ENCODE peak calls at places on chromosomes 5 and 9, in four cellular contexts. Y is heart right ventricle, O is tibial nerve, C is GM23248. N is an unnamed sample.
A peak's percentile ranks its signal among the peaks of the same experiment; 100 is the strongest.

GRCh38 chr9:27572566-27572917 is 739 bp downstream of the C9orf72 start:
- DNase-seq in Y (no peak), C (peak; percentile 74), O (no peak), N (no peak)

GRCh38 chr9:127545196-127546124 is 66.6 kb upstream of the STXBP1 start:
- DNase-seq in O (peak; percentile 58), Y (no peak), C (peak; percentile 65), N (peak; percentile 45)

GRCh38 chr5:114989512-114989911 is 180.2 kb downstream of the TRIM36 start:
- DNase-seq in O (no peak), Y (no peak), C (no peak), N (no peak)

GRCh38 chr5:135126688-135127603 is 92.9 kb upstream of the PITX1 start:
- DNase-seq in O (no peak), C (no peak), Y (no peak), N (no peak)

GRCh38 chr9:129240581-129241211 is 62.6 kb upstream of the IER5L start:
- DNase-seq in Y (no peak), C (no peak), O (no peak), N (no peak)

GRCh38 chr9:124340219-124341069 is 74.8 kb downstream of the PSMB7 start:
- DNase-seq in C (no peak), O (no peak), Y (no peak), N (no peak)

GRCh38 chr9:73081979-73082657 is 69.5 kb upstream of the ANXA1 start:
- DNase-seq in Y (no peak), O (no peak), C (peak; percentile 75), N (no peak)

GRCh38 chr5:65142007-65142406 is 339.7 kb downstream of the ADAMTS6 start:
- DNase-seq in Y (no peak), C (no peak), O (no peak), N (no peak)

GRCh38 chr5:150154618-150155134 is 969 bp downstream of the PDGFRB start:
- DNase-seq in Y (no peak), O (no peak), C (peak; percentile 50), N (no peak)

GRCh38 chr5:9771079-9771478 is 140.9 kb upstream of the TAS2R1 start:
- DNase-seq in O (no peak), C (no peak), Y (no peak), N (no peak)

GRCh38 chr9:95009459-95009858 is 283.0 kb downstream of the AOPEP start:
- DNase-seq in O (no peak), Y (no peak), C (no peak), N (no peak)

GRCh38 chr5:139734517-139734916 is 61.1 kb upstream of the PSD2 start:
- DNase-seq in O (no peak), C (no peak), Y (no peak), N (peak; percentile 43)

GRCh38 chr5:139733698-139734491 is 61.7 kb upstream of the PSD2 start:
- DNase-seq in O (peak; percentile 47), C (no peak), Y (no peak), N (peak; percentile 90)

GRCh38 chr5:139732019-139732418 is 63.6 kb upstream of the PSD2 start:
- DNase-seq in O (no peak), Y (no peak), C (no peak), N (no peak)

GRCh38 chr5:139731281-139731680 is 64.3 kb upstream of the PSD2 start:
- DNase-seq in O (no peak), Y (no peak), C (no peak), N (no peak)

GRCh38 chr5:139733289-139733688 is 62.3 kb upstream of the PSD2 start:
- DNase-seq in O (no peak), C (no peak), Y (no peak), N (no peak)
- H3K27ac ChIP-seq in O (peak overlapping the region; percentile 87), C (no peak overlapping the region), Y (no peak overlapping the region), N (peak overlapping the region; percentile 100)

GRCh38 chr9:110765926-110766325 is 97.3 kb downstream of the MUSK start:
- DNase-seq in C (no peak), O (no peak), Y (no peak), N (no peak)

GRCh38 chr9:110769667-110770066 is 101.1 kb downstream of the MUSK start:
- DNase-seq in O (no peak), C (peak; percentile 64), Y (no peak), N (no peak)

GRCh38 chr9:110767559-110768063 is 99.0 kb downstream of the MUSK start:
- DNase-seq in C (peak; percentile 57), O (peak; percentile 74), Y (peak; percentile 50), N (peak; percentile 24)

GRCh38 chr9:110764006-110764405 is 95.4 kb downstream of the MUSK start:
- DNase-seq in C (no peak), Y (no peak), O (no peak), N (no peak)

DNA sequence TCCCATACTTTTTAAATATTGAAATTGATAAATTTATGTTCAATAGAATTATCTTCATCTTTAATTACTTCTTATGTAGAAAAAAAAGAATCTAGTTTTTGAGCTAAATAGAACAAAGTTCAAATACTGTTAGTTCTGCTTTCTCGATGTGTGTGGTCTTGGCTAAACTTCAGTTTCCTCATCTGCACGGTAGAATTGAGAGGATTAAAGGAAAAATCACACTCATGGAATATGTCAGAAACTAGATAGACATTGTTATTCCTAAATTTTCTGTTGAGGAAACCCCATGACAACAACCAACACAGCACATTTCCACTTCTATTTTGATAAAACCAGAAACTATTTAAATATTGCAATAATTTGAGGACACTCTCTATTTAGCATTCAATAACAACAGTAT is 100.3 kb downstream of the MUSK start:
- DNase-seq in C (no peak), O (no peak), Y (no peak), N (no peak)
- H3K27ac ChIP-seq in C (no peak overlapping the region), O (peak overlapping the region; percentile 77), Y (no peak overlapping the region), N (peak overlapping the region; percentile 19)

DNA sequence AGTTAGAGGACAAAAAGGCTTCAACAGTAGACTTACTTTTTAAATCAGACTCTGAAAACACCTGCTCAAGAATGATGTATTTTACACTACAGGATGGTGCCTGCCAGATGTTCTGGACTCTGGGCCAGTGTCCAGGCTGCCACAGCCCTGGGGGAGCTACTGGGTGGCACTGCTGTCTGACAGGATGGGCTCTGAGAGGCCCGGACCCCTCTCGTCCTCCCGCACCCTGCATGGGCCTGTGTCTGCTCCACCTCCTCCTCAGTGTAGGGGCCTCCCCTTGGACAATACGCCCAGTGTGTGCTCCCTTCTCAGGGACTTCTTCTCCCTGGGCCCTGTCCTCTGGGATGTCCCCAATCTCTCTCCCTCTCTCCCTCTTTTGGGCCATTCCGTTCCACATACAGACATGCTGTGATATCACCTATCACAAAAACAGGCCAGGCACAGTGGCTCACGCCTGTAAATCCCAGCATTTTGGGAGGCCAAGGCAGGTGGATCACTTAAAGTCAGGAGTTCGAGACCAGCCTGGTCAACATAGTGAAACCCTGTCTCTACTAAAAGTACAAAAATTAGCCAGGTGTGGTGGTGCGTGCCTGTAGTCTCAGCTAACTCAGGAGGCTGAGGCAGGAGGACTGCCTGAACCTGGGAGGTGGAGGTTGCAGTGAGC is 23.4 kb downstream of the GFPT2 start:
- DNase-seq in C (no peak), Y (no peak), O (no peak), N (no peak)
- H3K27ac ChIP-seq in C (peak overlapping the region; percentile 95), Y (no peak overlapping the region), O (peak overlapping the region; percentile 51), N (no peak overlapping the region)

GRCh38 chr9:131972889-131973288 is 106.8 kb downstream of the MED27 start:
- DNase-seq in C (no peak), O (no peak), Y (no peak), N (no peak)
- H3K27ac ChIP-seq in C (no peak overlapping the region), O (no peak overlapping the region), Y (no peak overlapping the region), N (no peak overlapping the region)

GRCh38 chr9:114289106-114289505 is 33.8 kb upstream of the ORM1 start:
- DNase-seq in C (no peak), Y (no peak), O (peak; percentile 5), N (no peak)

GRCh38 chr9:114288233-114289051 is 34.5 kb upstream of the ORM1 start:
- DNase-seq in Y (no peak), C (peak; percentile 54), O (peak; percentile 11), N (no peak)

GRCh38 chr9:114287001-114287762 is 35.7 kb upstream of the ORM1 start:
- DNase-seq in Y (no peak), O (peak; percentile 5), C (no peak), N (no peak)

GRCh38 chr9:114286146-114286679 is 36.7 kb upstream of the ORM1 start:
- DNase-seq in C (no peak), O (no peak), Y (no peak), N (no peak)

DNA sequence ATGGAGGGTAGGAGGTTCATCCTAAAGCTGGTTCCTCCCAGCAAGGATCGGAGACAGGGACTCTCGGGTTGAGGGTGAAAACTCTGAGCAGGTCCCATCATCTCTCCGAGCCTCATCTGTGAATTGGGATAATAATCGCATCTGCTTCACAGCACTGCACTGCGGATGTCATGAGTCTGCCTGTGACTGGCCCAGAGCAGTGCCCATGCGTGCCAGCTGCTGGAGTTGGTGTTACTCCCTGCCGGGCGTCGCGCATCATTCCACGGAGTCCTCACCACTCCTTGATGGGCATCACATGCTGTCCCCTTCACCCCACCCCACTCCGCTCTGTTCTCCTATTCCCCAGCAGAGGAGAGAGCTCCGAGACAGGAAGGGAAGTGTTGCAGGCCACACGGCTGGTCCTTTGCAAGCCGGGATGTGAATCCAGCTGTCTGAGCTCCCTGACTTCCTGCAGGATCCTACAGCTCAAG is 35.1 kb upstream of the ORM1 start:
- DNase-seq in Y (no peak), C (no peak), O (peak; percentile 6), N (no peak)
- H3K27ac ChIP-seq in Y (no peak overlapping the region), C (no peak overlapping the region), O (peak overlapping the region; percentile 39), N (no peak overlapping the region)

GRCh38 chr9:76116913-76117312 is 226.4 kb downstream of the PCSK5 start:
- DNase-seq in Y (no peak), O (no peak), C (peak; percentile 4), N (no peak)
- H3K27ac ChIP-seq in Y (no peak overlapping the region), O (no peak overlapping the region), C (no peak overlapping the region), N (no peak overlapping the region)

GRCh38 chr5:159884917-159885620 is 31.2 kb upstream of the ADRA1B start:
- DNase-seq in C (peak; percentile 79), Y (no peak), O (no peak), N (no peak)

GRCh38 chr5:159887050-159887449 is 29.2 kb upstream of the ADRA1B start:
- DNase-seq in O (no peak), C (no peak), Y (no peak), N (no peak)

GRCh38 chr5:159880676-159881075 is 35.6 kb upstream of the ADRA1B start:
- DNase-seq in Y (no peak), O (no peak), C (no peak), N (no peak)

GRCh38 chr5:159886312-159886711 is 30.0 kb upstream of the ADRA1B start:
- DNase-seq in Y (no peak), O (no peak), C (no peak), N (no peak)

GRCh38 chr5:159883522-159883950 is 32.7 kb upstream of the ADRA1B start:
- DNase-seq in O (no peak), Y (no peak), C (peak; percentile 94), N (no peak)
- H3K27ac ChIP-seq in O (no peak overlapping the region), Y (no peak overlapping the region), C (peak overlapping the region; percentile 74), N (no peak overlapping the region)